ENCODE peak calls at places on chromosome 21, in ten cellular contexts. Z, Y, U, Q, S, R, A, L, V and E are unnamed samples.

GRCh38 chr21:25929859-25930520 is 195.2 kb downstream of the GABPA start:
- DNase-seq in Q (no peak), A (no peak), R (no peak), S (no peak), V (no peak), U (peak), Z (peak), L (peak), Y (peak), E (peak)

GRCh38 chr21:43815107-43815742 is 25.8 kb downstream of the RRP1 start:
- DNase-seq in Q (peak), R (no peak), L (no peak), S (peak), V (no peak), U (no peak), Y (no peak), Z (no peak), A (no peak), E (no peak)

GRCh38 chr21:17769049-17769845 is 49.9 kb downstream of the C21orf91 start:
- DNase-seq in S (no peak), A (no peak), U (peak), V (no peak), Y (no peak), R (no peak), Q (no peak), L (no peak), Z (no peak), E (no peak)

GRCh38 chr21:41616063-41616591 is 108.2 kb upstream of the TMPRSS2 start:
- DNase-seq in A (no peak), V (no peak), Z (no peak), L (no peak), S (no peak), R (no peak), U (peak), Q (no peak), Y (peak), E (peak)

GRCh38 chr21:25907573-25908275 is 173.0 kb downstream of the GABPA start:
- DNase-seq in R (no peak), U (no peak), A (no peak), L (peak), Z (no peak), Y (no peak), Q (no peak), S (no peak), V (no peak), E (no peak)

GRCh38 chr21:42777064-42777756 is 102.1 kb downstream of the WDR4 start:
- DNase-seq in Y (no peak), Z (no peak), S (no peak), V (no peak), L (no peak), A (no peak), Q (no peak), U (no peak), R (no peak), E (no peak)

GRCh38 chr21:44792653-44793052 is 9.0 kb downstream of the UBE2G2 start:
- DNase-seq in Q (no peak), L (no peak), Z (no peak), R (no peak), U (no peak), Y (no peak), S (no peak), V (no peak), A (no peak), E (no peak)

GRCh38 chr21:42660118-42660470 is 6.7 kb downstream of the PDE9A start:
- DNase-seq in U (no peak), R (no peak), Q (no peak), Z (no peak), Y (no peak), V (no peak), A (no peak), S (no peak), L (no peak), E (no peak)

GRCh38 chr21:46081022-46081861 is 16.7 kb upstream of the COL6A2 start:
- DNase-seq in Y (no peak), A (no peak), U (peak), Q (no peak), R (no peak), Z (no peak), L (no peak), S (no peak), V (no peak), E (no peak)

GRCh38 chr21:32474179-32475059 is 61.9 kb downstream of the EVA1C start:
- DNase-seq in V (no peak), Y (no peak), A (no peak), U (peak), S (no peak), Z (no peak), L (no peak), Q (no peak), R (no peak), E (no peak)

GRCh38 chr21:31727181-31727580 is 4.7 kb downstream of the SCAF4 start:
- DNase-seq in L (no peak), R (no peak), V (no peak), U (peak), S (no peak), Z (no peak), A (no peak), Q (no peak), Y (no peak), E (no peak)

GRCh38 chr21:42536601-42537000 is 22.9 kb downstream of the SLC37A1 start:
- DNase-seq in L (no peak), Q (no peak), Y (no peak), S (no peak), Z (no peak), U (no peak), A (no peak), V (no peak), R (no peak), E (no peak)

GRCh38 chr21:35053356-35054096 is 4.4 kb upstream of the RUNX1 start:
- DNase-seq in U (peak), A (no peak), Q (no peak), S (no peak), V (no peak), L (no peak), Y (no peak), R (no peak), Z (no peak), E (peak)

GRCh38 chr21:44494956-44495355 is 39.6 kb downstream of the LRRC3 start:
- DNase-seq in Q (no peak), V (no peak), Z (no peak), A (no peak), L (no peak), Y (no peak), U (no peak), R (no peak), S (no peak), E (no peak)

GRCh38 chr21:29077651-29078090 is 4.2 kb upstream of the CCT8 start:
- DNase-seq in Q (no peak), L (peak), Z (no peak), V (no peak), Y (no peak), S (no peak), U (peak), R (no peak), A (peak), E (peak)

GRCh38 chr21:17585875-17586450 is 26.7 kb downstream of the BTG3 start:
- DNase-seq in L (no peak), Y (peak), Z (peak), A (peak), S (peak), V (no peak), R (no peak), U (peak), Q (no peak), E (peak)

GRCh38 chr21:15466329-15466728 is 263.5 kb upstream of the USP25 start:
- DNase-seq in A (no peak), V (no peak), Q (no peak), U (no peak), Y (no peak), L (no peak), R (no peak), S (no peak), Z (no peak), E (no peak)

GRCh38 chr21:44529503-44530125 is 10.4 kb downstream of the KRTAP10-1 start:
- DNase-seq in Q (no peak), S (no peak), V (peak), U (no peak), R (no peak), Y (no peak), L (no peak), A (no peak), Z (no peak), E (no peak)

GRCh38 chr21:36385909-36386642 is 884 bp downstream of the CHAF1B start:
- DNase-seq in Y (no peak), V (no peak), S (no peak), Z (no peak), R (no peak), Q (no peak), U (peak), A (no peak), L (no peak), E (no peak)

GRCh38 chr21:33975548-33976081 is 60.0 kb upstream of the ATP5PO start:
- DNase-seq in U (peak), Y (peak), L (no peak), R (no peak), V (no peak), Q (no peak), A (no peak), Z (no peak), S (no peak), E (peak)

GRCh38 chr21:44630440-44630839 is 3.5 kb downstream of the KRTAP10-9 start:
- DNase-seq in U (no peak), A (no peak), Y (no peak), L (no peak), Z (no peak), V (no peak), S (no peak), Q (no peak), R (no peak), E (no peak)